ENCODE peak calls at places on chromosomes 6 and 20, in seven cellular contexts. W is activated B cell treated with CpG ODN at 0.5 μM for 24 hours, Q is IMR-90, A is T-helper 9 cell, D is GM20000, S is fibroblast of mammary gland, I is astrocyte of the cerebellum. O is an unnamed sample.

GRCh38 chr6:22026160-22026678 is 270.6 kb downstream of the PRL start:
- DNase-seq in W (no peak), Q (no peak), A (no peak), D (no peak), S (no peak), I (no peak), O (no peak)

GRCh38 chr6:46888031-46888430 is 33.7 kb downstream of the ADGRF5 start:
- DNase-seq in W (no peak), Q (no peak), A (no peak), D (no peak), S (no peak), I (no peak), O (no peak)

GRCh38 chr20:37911838-37912273 is 8.9 kb downstream of the VSTM2L start:
- DNase-seq in W (no peak), Q (peak; percentile 4), A (no peak), D (no peak), S (peak; percentile 47), I (peak; percentile 18), O (no peak)

GRCh38 chr6:154508573-154509375 is 1.7 kb downstream of the CNKSR3 start:
- DNase-seq in W (no peak), Q (peak; percentile 56), A (no peak), D (no peak), S (peak; percentile 33), I (no peak), O (no peak)

GRCh38 chr20:39946946-39947345 is 742.1 kb downstream of the MAFB start:
- DNase-seq in W (no peak), Q (no peak), A (no peak), D (no peak), S (no peak), I (no peak), O (no peak)

GRCh38 chr6:149862901-149863595 is 1.1 kb downstream of the LRP11 start:
- DNase-seq in W (no peak), Q (peak; percentile 57), A (peak; percentile 10), D (peak; percentile 59), S (peak; percentile 50), I (no peak), O (peak; percentile 61)

GRCh38 chr6:155561262-155561970 is 105.8 kb upstream of the NOX3 start:
- DNase-seq in W (no peak), Q (peak; percentile 68), A (no peak), D (no peak), S (peak; percentile 8), I (peak; percentile 8), O (no peak)

GRCh38 chr6:150478651-150479498 is 110.1 kb downstream of the IYD start:
- DNase-seq in W (no peak), Q (no peak), A (no peak), D (no peak), S (no peak), I (no peak), O (no peak)

GRCh38 chr6:27126815-27127537 is 120.5 kb upstream of the PRSS16 start:
- DNase-seq in W (peak; percentile 55), Q (peak; percentile 90), A (peak; percentile 72), D (peak; percentile 62), S (peak; percentile 92), I (peak; percentile 87), O (peak; percentile 90)

GRCh38 chr20:38633577-38634093 is 32.0 kb downstream of the ARHGAP40 start:
- DNase-seq in W (peak; percentile 31), Q (peak; percentile 20), A (peak; percentile 42), D (peak; percentile 81), S (peak; percentile 49), I (no peak), O (peak; percentile 47)

GRCh38 chr6:3226422-3227362 is 761 bp downstream of the TUBB2B start:
- DNase-seq in W (peak; percentile 42), Q (no peak), A (peak; percentile 16), D (peak; percentile 66), S (no peak), I (no peak), O (peak; percentile 57)

GRCh38 chr6:105835373-105835772 is 250.8 kb upstream of the PRDM1 start:
- DNase-seq in W (no peak), Q (peak; percentile 48), A (no peak), D (no peak), S (peak; percentile 54), I (no peak), O (peak; percentile 57)

GRCh38 chr6:44253307-44254101 is 3.8 kb downstream of the SLC35B2 start:
- DNase-seq in W (no peak), Q (no peak), A (peak; percentile 61), D (no peak), S (peak; percentile 49), I (no peak), O (peak; percentile 69)

GRCh38 chr6:81216668-81217067 is 535.8 kb downstream of the TENT5A start:
- DNase-seq in W (no peak), Q (no peak), A (no peak), D (no peak), S (no peak), I (no peak), O (no peak)

GRCh38 chr6:139648430-139649000 is 274.1 kb upstream of the CITED2 start:
- DNase-seq in W (no peak), Q (no peak), A (no peak), D (no peak), S (no peak), I (no peak), O (no peak)

GRCh38 chr6:107626645-107627044 is 136.7 kb downstream of the SOBP start:
- DNase-seq in W (no peak), Q (no peak), A (no peak), D (no peak), S (no peak), I (no peak), O (no peak)

GRCh38 chr6:111011360-111012142 is 29.7 kb downstream of the RPF2 start:
- DNase-seq in W (no peak), Q (peak; percentile 55), A (no peak), D (peak; percentile 74), S (peak; percentile 55), I (peak; percentile 28), O (peak; percentile 57)

GRCh38 chr6:163828038-163828790 is 413.7 kb downstream of the QKI start:
- DNase-seq in W (no peak), Q (peak; percentile 35), A (no peak), D (no peak), S (peak; percentile 16), I (no peak), O (no peak)

O was measured in SJSA1.